ENCODE peak calls at places on chromosomes 5 and 9, in four cellular contexts. D, Y, J and G are unnamed samples.
A peak's percentile ranks its signal among the peaks of the same experiment; 100 is the strongest.

GRCh38 chr5:67636091-67636490 is 439.5 kb upstream of the CD180 start:
- DNase-seq in Y (peak; percentile 54), D (peak; percentile 35), J (no peak), G (no peak)

GRCh38 chr5:139752506-139753350 is 42.9 kb upstream of the PSD2 start:
- DNase-seq in D (no peak), Y (no peak), J (no peak), G (no peak)

GRCh38 chr5:6468104-6468503 is 19.4 kb downstream of the UBE2QL1 start:
- DNase-seq in D (no peak), Y (no peak), J (no peak), G (no peak)

GRCh38 chr9:99749641-99750040 is 72.0 kb upstream of the NR4A3 start:
- DNase-seq in D (no peak), Y (no peak), J (no peak), G (no peak)

GRCh38 chr5:151023651-151024050 is 3.3 kb downstream of the GPX3 start:
- DNase-seq in Y (peak; percentile 77), D (peak; percentile 67), J (no peak), G (no peak)

GRCh38 chr5:142826741-142827492 is 56.7 kb downstream of the ARHGAP26 start:
- DNase-seq in Y (no peak), D (no peak), J (peak; percentile 72), G (no peak)

GRCh38 chr9:18447131-18447530 is 26.8 kb upstream of the ADAMTSL1 start:
- DNase-seq in J (no peak), D (no peak), Y (peak; percentile 78), G (no peak)

GRCh38 chr9:77846957-77847574 is 184.5 kb downstream of the GNAQ start:
- DNase-seq in Y (no peak), D (no peak), J (no peak), G (peak; percentile 55)

GRCh38 chr9:93574900-93575705 is 1.3 kb upstream of the PHF2 start:
- DNase-seq in J (no peak), Y (no peak), D (no peak), G (no peak)

GRCh38 chr9:138119202-138120027 is 241.8 kb downstream of the CACNA1B start:
- DNase-seq in J (no peak), Y (no peak), D (no peak), G (no peak)

GRCh38 chr5:146302428-146302827 is 36.2 kb upstream of the POU4F3 start:
- DNase-seq in D (no peak), J (no peak), Y (no peak), G (no peak)

GRCh38 chr5:181181650-181182565 is 23.1 kb downstream of the TRIM7 start:
- DNase-seq in D (peak; percentile 77), J (peak; percentile 83), Y (peak; percentile 68), G (peak; percentile 82)

GRCh38 chr5:128706269-128706668 is 168.2 kb upstream of the FBN2 start:
- DNase-seq in D (no peak), J (no peak), Y (no peak), G (no peak)

GRCh38 chr5:25418319-25418859 is 773.6 kb upstream of the CDH10 start:
- DNase-seq in J (no peak), D (no peak), Y (no peak), G (no peak)

GRCh38 chr9:100427366-100428263 is 672 bp downstream of the MSANTD3 start:
- DNase-seq in D (peak; percentile 62), Y (peak; percentile 60), J (peak; percentile 51), G (peak; percentile 66)

GRCh38 chr5:66821626-66822429 is 225.6 kb downstream of the MAST4 start:
- DNase-seq in D (no peak), J (no peak), Y (no peak), G (no peak)

GRCh38 chr9:72882117-72882775 is 70.6 kb downstream of the ALDH1A1 start:
- DNase-seq in Y (no peak), J (no peak), D (peak; percentile 36), G (no peak)

GRCh38 chr9:101311759-101312420 is 72.9 kb downstream of the BAAT start:
- DNase-seq in J (peak; percentile 90), Y (peak; percentile 69), D (no peak), G (peak; percentile 89)

GRCh38 chr5:161549106-161549505 is 2.6 kb upstream of the GABRB2 start:
- DNase-seq in J (no peak), D (peak; percentile 25), Y (no peak), G (no peak)

GRCh38 chr5:157172408-157172807 is 6.3 kb upstream of the GARIN3 start:
- DNase-seq in D (no peak), Y (no peak), J (no peak), G (no peak)

GRCh38 chr5:32734822-32735378 is 23.8 kb downstream of the NPR3 start:
- DNase-seq in D (no peak), Y (no peak), J (no peak), G (no peak)

GRCh38 chr9:125061391-125061790 is 81.9 kb downstream of the SCAI start:
- DNase-seq in Y (no peak), D (no peak), J (no peak), G (no peak)

GRCh38 chr5:143870871-143871632 is 59.1 kb downstream of the HMHB1 start:
- DNase-seq in Y (no peak), D (no peak), J (no peak), G (no peak)

GRCh38 chr9:110578575-110578895 is 1.0 kb downstream of the SVEP1 start:
- DNase-seq in D (no peak), J (no peak), Y (no peak), G (no peak)

GRCh38 chr9:98057095-98057799 is 715 bp downstream of the NANS start:
- DNase-seq in J (no peak), Y (no peak), D (no peak), G (peak; percentile 37)